ENCODE peak calls at places on chromosomes 3 and 15, in four cellular contexts. D, K, T and I are unnamed samples.

GRCh38 chr3:113249111-113249510 is 37.8 kb downstream of the BOC start:
- DNase-seq in D (no peak), K (no peak), T (peak; percentile 60), I (no peak)

GRCh38 chr3:11602886-11603285 is 40.8 kb downstream of the VGLL4 start:
- DNase-seq in D (no peak), K (no peak), T (no peak), I (no peak)

GRCh38 chr3:88113311-88114162 is 36.2 kb upstream of the C3orf38 start:
- DNase-seq in K (peak; percentile 35), T (peak; percentile 37), D (peak; percentile 37), I (peak; percentile 60)

GRCh38 chr3:186013312-186013711 is 75.5 kb upstream of the TRA2B start:
- DNase-seq in K (no peak), T (no peak), D (no peak), I (no peak)

GRCh38 chr15:88238618-88239430 is 17.7 kb downstream of the NTRK3 start:
- DNase-seq in D (no peak), K (no peak), T (no peak), I (no peak)

GRCh38 chr15:78308422-78309021 is 9.1 kb upstream of the SKIC8 start:
- DNase-seq in K (no peak), D (peak; percentile 87), T (peak; percentile 89), I (peak; percentile 41)

GRCh38 chr3:113271189-113271588 is 59.8 kb downstream of the BOC start:
- DNase-seq in T (no peak), D (no peak), K (no peak), I (no peak)

GRCh38 chr3:124281453-124282316 is 289.8 kb upstream of the ROPN1 start:
- DNase-seq in K (no peak), T (peak; percentile 47), D (peak; percentile 43), I (peak; percentile 10)

GRCh38 chr3:134338516-134339261 is 35.6 kb downstream of the AMOTL2 start:
- DNase-seq in K (no peak), D (no peak), T (no peak), I (no peak)

GRCh38 chr15:48090666-48091065 is 30.1 kb upstream of the SLC24A5 start:
- DNase-seq in T (no peak), K (no peak), D (no peak), I (no peak)

GRCh38 chr3:171054921-171055320 is 28.4 kb upstream of the SLC2A2 start:
- DNase-seq in T (no peak), D (no peak), K (no peak), I (no peak)

GRCh38 chr15:62112616-62113593 is 46.1 kb downstream of the C2CD4A start:
- DNase-seq in K (no peak), T (no peak), D (peak; percentile 91), I (peak; percentile 66)

GRCh38 chr15:34810455-34811146 is 15.3 kb upstream of the ACTC1 start:
- DNase-seq in K (no peak), D (peak; percentile 49), T (no peak), I (no peak)

GRCh38 chr3:100045696-100046095 is 68.6 kb downstream of the FILIP1L start:
- DNase-seq in T (no peak), K (no peak), D (no peak), I (no peak)

GRCh38 chr3:164360738-164361376 is 717.4 kb downstream of the SI start:
- DNase-seq in K (no peak), D (no peak), T (no peak), I (no peak)

GRCh38 chr3:53250881-53251605 is 4.8 kb downstream of the TKT start:
- DNase-seq in T (no peak), K (no peak), D (no peak), I (peak; percentile 75)

GRCh38 chr3:79396595-79396994 is 371.2 kb downstream of the ROBO1 start:
- DNase-seq in K (no peak), T (no peak), D (no peak), I (no peak)

GRCh38 chr3:79390352-79390751 is 377.4 kb downstream of the ROBO1 start:
- DNase-seq in K (no peak), D (no peak), T (no peak), I (no peak)

DNA sequence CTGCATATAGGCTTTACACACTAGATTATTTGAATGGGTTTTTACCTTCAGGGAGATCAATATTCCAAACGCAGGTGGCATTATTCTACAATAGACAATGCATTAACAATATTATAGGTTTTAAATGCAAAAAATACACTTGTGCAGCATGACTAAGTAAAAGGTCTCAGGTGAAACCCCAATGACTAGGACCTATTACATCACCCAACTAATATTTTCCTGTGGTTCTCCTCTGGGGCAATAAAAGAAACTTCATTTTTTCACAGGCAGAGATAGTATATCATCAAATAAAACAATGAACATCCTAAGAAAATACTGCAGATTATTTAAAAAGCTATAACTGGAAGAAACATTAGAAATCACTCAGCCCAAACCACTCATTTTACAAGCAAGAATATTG is 375.3 kb downstream of the ROBO1 start:
- DNase-seq in D (no peak), K (no peak), T (no peak), I (no peak)
- TF ChIP-seq PBX3 in D (no peak), K (no peak), T (no peak), I (no peak)

GRCh38 chr3:149129326-149130123 is at the start of gene HPS3:
- DNase-seq in D (peak; percentile 82), K (peak; percentile 46), T (peak; percentile 96), I (peak; percentile 79)

GRCh38 chr3:149122716-149123578 is 6.5 kb upstream of the HPS3 start:
- DNase-seq in K (no peak), D (no peak), T (no peak), I (no peak)

GRCh38 chr3:149131594-149131993 is 2.2 kb downstream of the HPS3 start:
- DNase-seq in K (no peak), D (no peak), T (no peak), I (no peak)

GRCh38 chr3:149134560-149134959 is 5.1 kb downstream of the HPS3 start:
- DNase-seq in D (no peak), T (no peak), K (no peak), I (no peak)

GRCh38 chr3:149128856-149129255 is 582 bp upstream of the HPS3 start:
- DNase-seq in T (no peak), K (no peak), D (no peak), I (no peak)
- TF ChIP-seq PBX3 in T (no peak), K (no peak), D (no peak), I (no peak)

GRCh38 chr3:147410126-147410517 is 957 bp downstream of the ZIC1 start:
- DNase-seq in T (no peak), D (no peak), K (no peak), I (no peak)
- TF ChIP-seq PBX3 in T (no peak), D (no peak), K (no peak), I (no peak)

GRCh38 chr3:145865329-145865904 is 295.6 kb downstream of the PLOD2 start:
- DNase-seq in D (no peak), K (no peak), T (no peak), I (no peak)
- TF ChIP-seq PBX3 in D (no peak), K (no peak), T (no peak), I (no peak)